ENCODE peak calls at places on chromosomes 5 and 9, in nine cellular contexts. M is retinal pigment epithelial cell, B is bronchial epithelial cell, G is GM23338, P is aorta, O is upper lobe of left lung, A is A549, S is A673, C is uterus. Y is an unnamed sample.

GRCh38 chr5:51651476-51651875 is 268.2 kb downstream of the ISL1 start:
- DNase-seq in M (no peak), B (peak), G (no peak), P (no peak), O (no peak), A (no peak), S (no peak), C (no peak), Y (no peak)

GRCh38 chr5:157855404-157855994 is 3.4 kb downstream of the CLINT1 start:
- DNase-seq in M (no peak), B (peak), G (peak), P (peak), O (peak), A (peak), S (peak), C (peak), Y (peak)

GRCh38 chr9:107895524-107896001 is 406.0 kb upstream of the KLF4 start:
- DNase-seq in M (no peak), B (no peak), G (no peak), P (no peak), O (no peak), A (no peak), S (no peak), C (no peak), Y (peak)

GRCh38 chr5:135241536-135241935 is 157.5 kb downstream of the MACROH2A1 start:
- DNase-seq in M (no peak), B (no peak), G (no peak), P (no peak), O (no peak), A (no peak), S (no peak), C (no peak), Y (no peak)

GRCh38 chr9:16268037-16269010 is 602.1 kb downstream of the BNC2 start:
- DNase-seq in M (no peak), B (peak), G (no peak), P (no peak), O (no peak), A (no peak), S (no peak), C (no peak), Y (peak)

GRCh38 chr5:172276214-172276613 is 7.3 kb downstream of the UBTD2 start:
- DNase-seq in M (no peak), B (peak), G (no peak), P (no peak), O (no peak), A (peak), S (no peak), C (no peak), Y (peak)

GRCh38 chr9:137680445-137681358 is 61.9 kb downstream of the EHMT1 start:
- DNase-seq in M (no peak), B (no peak), G (no peak), P (no peak), O (no peak), A (no peak), S (no peak), C (no peak), Y (no peak)

GRCh38 chr5:153938131-153938842 is 100.4 kb downstream of the FAM114A2 start:
- DNase-seq in M (no peak), B (no peak), G (peak), P (no peak), O (no peak), A (no peak), S (no peak), C (no peak), Y (no peak)

GRCh38 chr5:151430731-151431130 is 16.7 kb upstream of the SLC36A1 start:
- DNase-seq in M (no peak), B (no peak), G (no peak), P (no peak), O (no peak), A (no peak), S (no peak), C (no peak), Y (no peak)

GRCh38 chr9:130117816-130118632 is 54.2 kb upstream of the NCS1 start:
- DNase-seq in M (peak), B (peak), G (no peak), P (peak), O (no peak), A (no peak), S (peak), C (peak), Y (peak)

GRCh38 chr5:133944263-133945230 is 23.9 kb downstream of the C5orf15 start:
- DNase-seq in M (no peak), B (peak), G (peak), P (no peak), O (peak), A (peak), S (peak), C (no peak), Y (peak)

GRCh38 chr9:34143116-34143515 is 16.6 kb upstream of the DCAF12 start:
- DNase-seq in M (no peak), B (no peak), G (no peak), P (no peak), O (no peak), A (no peak), S (no peak), C (no peak), Y (no peak)

GRCh38 chr5:31364881-31365636 is 166.8 kb downstream of the DROSHA start:
- DNase-seq in M (peak), B (peak), G (no peak), P (no peak), O (no peak), A (no peak), S (no peak), C (no peak), Y (peak)

GRCh38 chr5:67404261-67405100 is 207.9 kb upstream of the CD180 start:
- DNase-seq in M (no peak), B (peak), G (no peak), P (no peak), O (no peak), A (peak), S (no peak), C (no peak), Y (peak)

GRCh38 chr5:177132504-177133118 is 962 bp upstream of the NSD1 start:
- DNase-seq in M (no peak), B (no peak), G (peak), P (no peak), O (peak), A (no peak), S (no peak), C (no peak), Y (peak)

GRCh38 chr5:73851782-73852181 is 225.8 kb downstream of the ARHGEF28 start:
- DNase-seq in M (no peak), B (no peak), G (peak), P (no peak), O (no peak), A (no peak), S (peak), C (no peak), Y (no peak)

GRCh38 chr5:144460608-144461007 is 289.9 kb downstream of the KCTD16 start:
- DNase-seq in M (no peak), B (no peak), G (no peak), P (no peak), O (no peak), A (no peak), S (no peak), C (no peak), Y (no peak)

GRCh38 chr9:9970514-9970913 is 642.3 kb downstream of the PTPRD start:
- DNase-seq in M (no peak), B (no peak), G (no peak), P (no peak), O (no peak), A (no peak), S (no peak), C (no peak), Y (no peak)

DNA sequence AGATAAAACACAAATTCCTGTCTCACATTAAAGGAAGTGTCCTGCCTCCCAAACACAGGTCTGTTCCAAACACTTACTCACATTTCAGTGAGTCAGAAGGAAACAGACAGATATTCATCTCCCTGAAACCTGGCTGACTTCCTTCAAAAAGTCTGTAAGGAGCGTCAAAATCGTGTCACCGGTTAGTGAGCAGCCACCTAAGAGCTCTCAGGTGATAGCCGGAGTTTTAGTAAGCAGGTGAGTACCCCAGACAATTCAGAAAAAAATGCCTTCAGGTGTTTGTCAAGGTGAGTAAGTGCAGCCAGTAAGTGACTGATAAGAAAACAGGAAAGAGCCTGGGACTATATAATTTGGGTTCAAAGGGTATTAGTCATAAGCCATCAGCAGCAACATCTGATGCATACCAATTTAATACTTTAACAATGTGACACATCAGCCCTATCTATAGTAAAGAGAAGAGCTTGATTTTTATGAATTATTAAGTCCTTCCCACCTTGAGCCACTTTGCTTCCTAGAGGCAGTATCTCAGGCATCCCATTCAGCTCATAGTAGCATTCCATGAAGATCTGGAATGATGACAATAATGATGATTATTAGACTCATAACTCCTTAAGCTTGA is 1.3 kb upstream of the ITGA2 start:
- DNase-seq in M (no peak), B (peak), G (no peak), P (no peak), O (no peak), A (peak), S (no peak), C (no peak), Y (peak)
- H3K4me3 ChIP-seq in M (no peak), B (no peak), G (no peak), P (no peak), O (no peak), A (peak), S (no peak), C (no peak), Y (no peak)

DNA sequence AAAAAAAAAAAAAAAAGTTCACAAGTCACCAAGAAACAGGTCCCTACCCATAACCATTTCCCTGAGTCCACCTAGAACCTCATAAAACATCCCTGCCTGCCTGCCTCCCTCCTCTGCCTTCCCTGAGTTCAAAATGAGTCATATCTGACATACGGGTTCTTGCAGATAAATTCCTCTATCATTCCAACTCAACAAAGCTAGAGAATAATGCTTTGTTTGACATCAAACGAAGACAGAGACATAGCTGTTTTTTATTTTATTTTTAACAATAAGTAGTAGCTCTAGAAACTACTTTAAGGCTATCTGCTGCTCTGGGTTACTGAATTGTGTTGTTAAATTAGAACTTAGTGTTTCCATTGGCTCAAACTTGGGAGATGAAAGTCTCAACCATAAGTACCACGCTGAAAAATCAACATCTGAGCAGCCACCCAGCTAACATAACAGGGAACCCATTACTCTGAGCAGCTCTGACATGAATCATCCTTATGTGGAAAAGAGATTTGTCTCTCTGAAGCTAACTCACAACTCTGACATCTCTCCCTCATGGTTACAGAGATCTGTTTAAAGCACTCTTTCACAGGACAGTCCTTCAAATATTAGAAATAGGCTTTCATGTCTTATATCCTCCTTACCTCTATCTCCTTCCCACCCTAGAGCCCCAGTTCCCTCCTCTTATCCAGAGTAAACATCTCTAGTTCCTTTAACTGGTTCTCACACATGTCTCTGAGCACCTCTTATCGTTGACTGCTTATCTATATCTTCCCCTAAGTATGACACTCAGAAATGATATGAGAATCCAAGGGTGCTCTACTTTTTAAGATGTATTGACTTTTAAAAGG is 12.1 kb downstream of the TMEM245 start:
- DNase-seq in M (no peak), B (peak), G (no peak), P (no peak), O (no peak), A (peak), S (no peak), C (peak), Y (peak)
- H3K4me3 ChIP-seq in M (no peak), B (no peak), G (no peak), P (no peak), O (no peak), A (peak), S (no peak), C (no peak), Y (peak)

GRCh38 chr9:37010180-37010579 is 23.9 kb downstream of the PAX5 start:
- DNase-seq in M (no peak), B (no peak), G (no peak), P (no peak), O (no peak), A (no peak), S (no peak), C (no peak), Y (no peak)
- H3K4me3 ChIP-seq in M (no peak), B (no peak), G (no peak), P (no peak), O (no peak), A (no peak), S (no peak), C (no peak), Y (no peak)

GRCh38 chr5:17221843-17222614 is 4.6 kb downstream of the BASP1 start:
- DNase-seq in M (no peak), B (no peak), G (no peak), P (no peak), O (peak), A (no peak), S (no peak), C (no peak), Y (peak)
- H3K4me3 ChIP-seq in M (no peak), B (no peak), G (no peak), P (no peak), O (no peak), A (peak), S (peak), C (no peak), Y (no peak)

GRCh38 chr9:27528278-27528885 is 1.2 kb downstream of the MOB3B start:
- DNase-seq in M (no peak), B (peak), G (peak), P (peak), O (peak), A (no peak), S (no peak), C (peak), Y (peak)

GRCh38 chr9:27530915-27531762 is 1.5 kb upstream of the MOB3B start:
- DNase-seq in M (no peak), B (no peak), G (no peak), P (no peak), O (no peak), A (no peak), S (no peak), C (no peak), Y (no peak)

GRCh38 chr9:27527702-27528277 is 1.8 kb downstream of the MOB3B start:
- DNase-seq in M (no peak), B (no peak), G (no peak), P (no peak), O (peak), A (no peak), S (no peak), C (no peak), Y (no peak)

GRCh38 chr9:27528886-27529315 is 713 bp downstream of the MOB3B start:
- DNase-seq in M (no peak), B (peak), G (peak), P (peak), O (peak), A (peak), S (no peak), C (peak), Y (no peak)

DNA sequence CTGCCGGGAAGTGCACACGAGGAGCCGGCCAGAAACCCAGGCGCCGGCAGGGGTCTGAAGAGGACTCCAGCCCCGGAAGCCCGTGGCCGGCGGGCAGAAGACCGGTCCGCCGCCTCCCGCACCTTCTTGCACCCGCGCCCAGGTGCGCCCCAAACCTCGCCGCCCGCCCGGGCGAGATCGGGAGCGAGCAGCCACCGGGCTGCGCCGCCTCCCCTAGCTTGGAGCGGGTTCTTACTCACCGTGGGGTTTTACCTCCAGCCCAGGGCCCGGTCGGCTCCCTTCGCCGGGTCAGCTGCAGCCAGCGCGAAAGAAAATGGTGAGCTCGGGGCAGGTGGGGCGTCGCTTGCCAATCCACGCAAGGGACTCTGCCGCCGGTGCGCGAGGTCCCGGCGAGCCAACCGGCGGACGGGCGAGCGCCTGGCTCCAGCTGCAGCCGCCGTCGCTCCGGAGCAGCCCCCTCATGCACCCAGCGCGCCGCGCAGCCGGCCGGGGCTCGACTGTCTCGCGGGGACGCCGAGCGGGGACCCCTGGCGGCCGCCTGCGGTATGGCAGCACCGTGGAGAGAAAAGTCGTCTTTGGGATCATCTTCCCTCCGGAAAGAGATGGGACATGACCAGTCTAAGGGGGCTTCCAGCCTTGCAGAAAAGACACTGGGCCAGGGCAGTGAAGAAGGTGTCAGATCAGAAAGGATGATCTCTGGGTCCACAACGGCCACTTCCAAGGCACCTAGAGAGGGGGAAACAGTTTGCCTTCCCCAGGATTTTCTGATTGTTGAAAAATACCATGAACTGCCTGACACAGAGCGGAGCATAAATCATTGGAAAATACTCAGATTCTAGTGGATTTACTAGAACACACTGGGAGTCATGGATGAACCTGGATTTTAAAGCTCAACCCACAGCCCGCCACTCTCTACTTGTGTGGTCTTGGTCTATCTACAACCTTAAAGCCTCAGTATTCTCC is at the start of gene MOB3B:
- DNase-seq in M (peak), B (peak), G (peak), P (peak), O (peak), A (peak), S (peak), C (peak), Y (peak)
- H3K4me3 ChIP-seq in M (peak), B (peak), G (peak), P (peak), O (peak), A (peak), S (peak), C (peak), Y (peak)

DNA sequence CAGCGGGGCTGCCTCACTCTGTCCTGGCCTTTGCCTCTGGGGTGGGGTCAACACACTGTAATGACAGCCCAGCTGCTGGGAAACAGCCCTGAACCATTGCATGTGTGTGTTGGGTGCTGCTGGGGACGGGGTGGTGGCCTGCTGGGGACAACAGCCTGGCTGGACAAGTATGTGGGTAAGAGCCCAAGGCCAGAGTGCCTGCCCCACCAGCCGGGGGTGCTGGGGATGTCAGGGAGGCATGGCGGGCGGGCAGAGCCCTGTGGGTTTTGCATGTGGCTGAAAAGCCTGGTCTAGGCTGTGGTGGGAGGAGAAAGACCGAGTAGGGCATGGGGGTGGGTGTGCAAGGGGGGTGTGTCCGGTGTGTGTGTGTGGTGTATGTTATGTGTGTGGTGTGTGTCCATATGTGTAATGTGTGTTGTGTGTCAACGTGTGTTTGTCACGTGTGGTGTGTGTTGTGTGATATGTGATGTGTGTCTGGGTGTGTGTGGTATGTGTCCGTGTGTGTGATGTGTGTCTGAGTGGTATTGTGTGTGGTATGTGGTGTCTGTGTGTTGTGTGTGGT is 71.8 kb downstream of the KCNT1 start:
- DNase-seq in M (no peak), B (no peak), G (no peak), P (no peak), O (no peak), A (no peak), S (no peak), C (no peak), Y (no peak)
- H3K4me3 ChIP-seq in M (no peak), B (no peak), G (no peak), P (no peak), O (no peak), A (no peak), S (no peak), C (no peak), Y (no peak)

DNA sequence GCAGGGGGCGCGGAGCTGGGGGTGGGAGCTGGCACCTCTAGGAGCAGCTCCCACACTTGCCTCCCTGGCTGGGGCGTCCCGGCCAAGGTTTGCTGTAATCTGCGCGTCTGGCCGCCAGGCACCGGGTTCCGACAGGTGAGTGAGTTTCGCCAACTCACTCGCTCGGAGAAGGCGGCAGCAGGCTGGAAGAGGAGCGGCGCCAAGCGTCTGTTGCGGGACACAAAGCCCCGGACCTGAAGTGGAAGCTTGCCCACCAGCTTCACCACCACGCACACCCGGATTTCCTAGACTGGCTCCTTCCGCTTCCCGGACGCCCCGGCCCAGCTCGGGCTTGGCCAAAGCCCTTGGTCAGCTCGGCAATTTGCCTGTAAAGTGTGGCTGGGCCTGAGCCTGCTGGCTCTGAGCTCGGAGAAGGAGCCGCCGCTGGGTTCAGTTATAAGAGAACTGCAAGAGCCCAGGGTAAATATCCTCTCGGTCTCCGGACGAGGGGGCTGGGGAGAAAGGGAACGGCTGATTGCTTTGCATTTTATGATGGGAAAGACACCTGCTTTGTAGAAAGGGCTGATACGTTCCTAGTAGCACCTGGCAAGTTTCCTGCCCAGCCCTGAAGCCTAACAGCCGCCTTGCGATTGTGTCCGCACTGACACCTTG is 461 bp upstream of the GNA14 start:
- DNase-seq in M (no peak), B (peak), G (peak), P (peak), O (peak), A (no peak), S (no peak), C (peak), Y (no peak)
- H3K4me3 ChIP-seq in M (peak), B (peak), G (peak), P (peak), O (peak), A (no peak), S (no peak), C (peak), Y (peak)

DNA sequence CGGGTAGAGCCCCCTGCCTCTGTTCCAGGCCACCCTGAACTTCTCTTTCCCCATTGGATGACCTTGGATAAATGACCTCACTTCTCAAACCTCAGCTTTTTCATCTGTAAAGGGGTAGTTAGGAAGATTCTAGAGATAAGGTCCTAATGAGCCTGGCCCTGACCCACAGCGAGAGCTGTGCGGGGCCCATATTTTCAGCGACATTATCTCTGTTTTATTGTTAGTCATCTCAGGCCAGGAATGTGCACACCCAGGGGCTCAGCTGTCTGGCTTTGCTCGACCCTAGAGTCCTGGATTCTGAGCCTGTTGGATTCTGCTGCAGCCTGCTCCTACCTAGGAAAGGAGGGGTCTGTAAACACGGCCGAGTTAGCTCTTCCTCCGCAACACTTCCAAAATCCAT is 81.2 kb upstream of the LMX1B start:
- DNase-seq in M (no peak), B (no peak), G (no peak), P (no peak), O (no peak), A (no peak), S (no peak), C (no peak), Y (no peak)
- H3K4me3 ChIP-seq in M (no peak), B (no peak), G (no peak), P (no peak), O (no peak), A (no peak), S (no peak), C (no peak), Y (no peak)